ENCODE peak calls at places on chromosomes 1 and 21, in five cellular contexts. F, T, D, Y and S are unnamed samples.
A peak's percentile ranks its signal among the peaks of the same experiment; 100 is the strongest.

GRCh38 chr1:104706631-104707147 is 957.0 kb downstream of the AMY1C start:
- DNase-seq in F (no peak), T (no peak), D (peak; percentile 16), Y (peak; percentile 10), S (peak; percentile 0)

GRCh38 chr1:78054559-78054958 is 8.8 kb downstream of the GIPC2 start:
- DNase-seq in F (no peak), T (no peak), D (no peak), Y (no peak), S (no peak)

GRCh38 chr1:1118893-1119220 is 3.0 kb upstream of the C1orf159 start:
- DNase-seq in F (no peak), T (no peak), D (no peak), Y (no peak), S (no peak)

GRCh38 chr1:237170149-237170548 is 128.2 kb downstream of the RYR2 start:
- DNase-seq in F (no peak), T (no peak), D (no peak), Y (no peak), S (no peak)

GRCh38 chr21:25871566-25871965 is 136.8 kb downstream of the GABPA start:
- DNase-seq in F (no peak), T (no peak), D (peak; percentile 2), Y (peak; percentile 17), S (no peak)

GRCh38 chr1:19597463-19598309 is 46.4 kb upstream of the NBL1 start:
- DNase-seq in F (peak; percentile 19), T (peak; percentile 61), D (no peak), Y (peak; percentile 17), S (no peak)

GRCh38 chr21:45405819-45406762 is 1.1 kb downstream of the COL18A1 start:
- DNase-seq in F (no peak), T (peak; percentile 60), D (no peak), Y (peak; percentile 63), S (peak; percentile 29)

GRCh38 chr21:34054259-34054658 is 19.1 kb upstream of the MRPS6 start:
- DNase-seq in F (no peak), T (no peak), D (no peak), Y (no peak), S (no peak)

GRCh38 chr21:41610042-41610839 is 102.3 kb upstream of the TMPRSS2 start:
- DNase-seq in F (peak; percentile 48), T (peak; percentile 79), D (peak; percentile 45), Y (peak; percentile 83), S (peak; percentile 46)

GRCh38 chr1:145960468-145961108 is 2.8 kb upstream of the LIX1L start:
- DNase-seq in F (no peak), T (peak; percentile 85), D (no peak), Y (peak; percentile 46), S (no peak)

GRCh38 chr1:26584022-26584485 is 54.5 kb downstream of the RPS6KA1 start:
- DNase-seq in F (peak; percentile 24), T (no peak), D (peak; percentile 37), Y (peak; percentile 40), S (no peak)

GRCh38 chr1:207867136-207868081 is 43.5 kb downstream of the CD34 start:
- DNase-seq in F (no peak), T (no peak), D (no peak), Y (no peak), S (no peak)

GRCh38 chr1:51504806-51505525 is 14.1 kb downstream of the EPS15 start:
- DNase-seq in F (no peak), T (no peak), D (no peak), Y (no peak), S (no peak)

GRCh38 chr21:16678479-16678878 is 834.4 kb upstream of the CXADR start:
- DNase-seq in F (no peak), T (no peak), D (no peak), Y (no peak), S (no peak)

GRCh38 chr21:44318489-44319285 is 18.8 kb downstream of the PFKL start:
- DNase-seq in F (no peak), T (no peak), D (no peak), Y (no peak), S (no peak)

GRCh38 chr1:228903573-228904122 is 168.4 kb downstream of the RHOU start:
- DNase-seq in F (no peak), T (no peak), D (no peak), Y (no peak), S (no peak)

GRCh38 chr1:34272152-34272551 is 95.4 kb downstream of the C1orf94 start:
- DNase-seq in F (no peak), T (no peak), D (no peak), Y (no peak), S (no peak)

GRCh38 chr1:211198111-211198510 is 61.1 kb upstream of the RCOR3 start:
- DNase-seq in F (no peak), T (peak; percentile 8), D (no peak), Y (peak; percentile 79), S (no peak)

GRCh38 chr1:182716740-182717720 is 32.6 kb upstream of the RGS8 start:
- DNase-seq in F (no peak), T (no peak), D (no peak), Y (no peak), S (no peak)

GRCh38 chr1:28195780-28196179 is 19.3 kb upstream of the PTAFR start:
- DNase-seq in F (no peak), T (no peak), D (no peak), Y (no peak), S (no peak)

GRCh38 chr21:33396966-33397365 is 6.2 kb upstream of the IFNGR2 start:
- DNase-seq in F (no peak), T (peak; percentile 29), D (no peak), Y (no peak), S (no peak)

GRCh38 chr1:5754817-5755551 is 237.2 kb downstream of the NPHP4 start:
- DNase-seq in F (no peak), T (no peak), D (no peak), Y (no peak), S (no peak)

GRCh38 chr1:147217142-147217541 is 8.0 kb downstream of the FMO5 start:
- DNase-seq in F (no peak), T (no peak), D (no peak), Y (no peak), S (no peak)

GRCh38 chr1:41241748-41242644 is at the start of gene SCMH1:
- DNase-seq in F (no peak), T (peak; percentile 84), D (peak; percentile 79), Y (peak; percentile 40), S (peak; percentile 59)

GRCh38 chr1:145872421-145872891 is 13.2 kb downstream of the ANKRD35 start:
- DNase-seq in F (no peak), T (no peak), D (no peak), Y (no peak), S (no peak)

GRCh38 chr21:27291006-27291405 is 324.1 kb upstream of the ADAMTS5 start:
- DNase-seq in F (no peak), T (no peak), D (no peak), Y (no peak), S (no peak)

GRCh38 chr1:196306421-196306820 is 301.8 kb downstream of the KCNT2 start:
- DNase-seq in F (no peak), T (peak; percentile 8), D (no peak), Y (peak; percentile 39), S (no peak)

GRCh38 chr1:227759345-227760300 is 24.4 kb downstream of the SNAP47 start:
- DNase-seq in F (no peak), T (peak; percentile 82), D (no peak), Y (peak; percentile 99), S (peak; percentile 90)

GRCh38 chr1:159429074-159429861 is 2.7 kb upstream of the OR10J4 start:
- DNase-seq in F (no peak), T (no peak), D (no peak), Y (peak; percentile 54), S (no peak)

GRCh38 chr21:42218836-42219605 is at the start of gene ABCG1:
- DNase-seq in F (no peak), T (peak; percentile 71), D (peak; percentile 70), Y (peak; percentile 42), S (no peak)

GRCh38 chr1:175078629-175079028 is 11.0 kb downstream of the TNN start:
- DNase-seq in F (no peak), T (no peak), D (no peak), Y (no peak), S (no peak)

GRCh38 chr1:175075572-175076568 is 8.2 kb downstream of the TNN start:
- DNase-seq in F (no peak), T (no peak), D (no peak), Y (peak; percentile 29), S (no peak)

GRCh38 chr1:175079338-175079737 is 11.7 kb downstream of the TNN start:
- DNase-seq in F (no peak), T (no peak), D (no peak), Y (no peak), S (no peak)

GRCh38 chr1:175077356-175078030 is 9.9 kb downstream of the TNN start:
- DNase-seq in F (no peak), T (no peak), D (no peak), Y (no peak), S (no peak)

DNA sequence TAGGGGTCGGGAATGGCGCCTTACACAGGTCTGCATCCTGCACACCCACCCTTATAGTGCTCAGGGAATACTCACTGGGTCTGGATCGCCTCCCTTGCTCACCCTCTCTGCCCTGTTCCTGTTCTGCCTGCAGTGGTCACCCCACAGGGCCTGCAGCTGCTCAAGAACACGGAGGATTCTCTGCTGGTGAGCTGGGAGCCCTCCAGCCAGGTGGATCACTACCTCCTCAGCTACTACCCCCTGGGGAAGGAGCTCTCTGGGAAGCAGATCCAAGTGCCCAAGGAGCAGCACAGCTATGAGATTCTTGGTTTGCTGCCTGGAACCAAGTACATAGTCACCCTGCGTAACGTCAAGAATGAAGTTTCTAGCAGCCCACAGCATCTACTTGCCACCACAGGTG is 12.4 kb downstream of the TNN start:
- DNase-seq in F (no peak), T (no peak), D (no peak), Y (no peak), S (no peak)
- H3K9me2 ChIP-seq in F (no peaks in the 10 kb centered on the region), T (no peaks in the 10 kb centered on the region), D (no peaks in the 10 kb centered on the region), Y (no peaks in the 10 kb centered on the region), S (no peaks in the 10 kb centered on the region)

DNA sequence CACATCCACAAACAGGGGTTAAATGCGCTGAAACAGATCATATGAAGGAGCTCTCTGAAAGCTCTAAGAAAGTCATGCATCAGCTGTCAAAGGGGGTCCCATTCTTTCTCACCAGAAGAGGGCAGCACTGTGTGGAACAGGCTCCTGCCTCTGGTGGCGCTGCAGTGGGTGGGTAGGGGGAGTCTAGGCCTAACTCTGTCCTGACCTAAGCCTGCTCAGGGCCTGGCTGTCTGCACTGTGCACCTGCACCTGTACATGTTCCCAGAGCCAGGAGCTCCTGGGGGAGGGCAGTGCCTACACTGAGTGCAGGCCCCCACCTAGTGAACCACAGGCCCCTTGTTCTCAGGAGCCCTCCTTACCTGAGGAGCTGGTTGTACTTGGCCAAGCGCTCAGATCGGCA is 16.0 kb downstream of the ENO1 start:
- DNase-seq in F (no peak), T (no peak), D (peak; percentile 57), Y (peak; percentile 30), S (no peak)
- TF ChIP-seq CTCF in F (peak; percentile 81), T (peak; percentile 55), D (peak; percentile 87), Y (peak; percentile 78), S (peak; percentile 63)

DNA sequence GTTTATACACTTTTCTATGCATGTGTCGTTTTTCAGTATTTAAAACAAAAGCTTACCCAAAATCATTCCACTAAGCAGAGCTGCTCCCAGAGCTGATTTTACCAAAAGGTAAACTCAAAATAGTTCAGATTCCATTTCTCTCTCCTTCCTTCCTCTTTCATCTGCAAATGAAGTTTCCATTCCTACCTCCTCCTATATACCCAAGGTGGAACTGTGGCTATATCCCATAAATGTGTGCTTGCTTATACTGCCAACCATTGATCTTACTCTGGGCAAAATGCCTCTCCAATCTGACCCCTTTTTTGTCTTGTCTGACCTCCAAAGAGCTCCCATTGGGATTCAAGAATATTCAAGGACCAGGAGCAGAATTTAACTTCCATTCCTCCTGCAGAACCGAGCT is 9.5 kb downstream of the OLFML2B start:
- DNase-seq in F (no peak), T (no peak), D (no peak), Y (no peak), S (no peak)
- H3K4me2 ChIP-seq in F (no peak overlapping the region), T (no peak overlapping the region), D (no peak overlapping the region), Y (no peak overlapping the region), S (no peak overlapping the region)

GRCh38 chr1:114043548-114043947 is 64.3 kb downstream of the OLFML3 start:
- DNase-seq in F (no peak), T (no peak), D (no peak), Y (no peak), S (no peak)
- H3K9me2 ChIP-seq in F (no peaks in the 10 kb centered on the region), T (no peaks in the 10 kb centered on the region), D (no peaks in the 10 kb centered on the region), Y (no peaks in the 10 kb centered on the region), S (no peaks in the 10 kb centered on the region)